ENCODE peak calls at places on chromosomes 2 and 18, in five cellular contexts. P, K, J, E and I are unnamed samples.

GRCh38 chr18:36298113-36298701 is 694 bp downstream of the FHOD3 start:
- DNase-seq in P (no peak), K (no peak), J (no peak), E (no peak), I (peak; percentile 59)

GRCh38 chr2:26530696-26531095 is 52.8 kb upstream of the OTOF start:
- DNase-seq in P (peak; percentile 94), K (no peak), J (no peak), E (peak; percentile 62), I (no peak)

GRCh38 chr2:238947243-238947760 is 99.4 kb downstream of the TWIST2 start:
- DNase-seq in P (no peak), K (no peak), J (no peak), E (no peak), I (no peak)

GRCh38 chr18:26457611-26458350 is 90.6 kb downstream of the KCTD1 start:
- DNase-seq in P (no peak), K (no peak), J (no peak), E (no peak), I (no peak)

GRCh38 chr18:21167641-21168372 is 56.2 kb upstream of the ROCK1 start:
- DNase-seq in P (no peak), K (no peak), J (no peak), E (peak; percentile 15), I (peak; percentile 97)

GRCh38 chr2:190359896-190360376 is 16.5 kb downstream of the INPP1 start:
- DNase-seq in P (peak; percentile 56), K (peak; percentile 77), J (peak; percentile 18), E (peak; percentile 15), I (no peak)

GRCh38 chr2:100200985-100201384 is 58.6 kb upstream of the AFF3 start:
- DNase-seq in P (no peak), K (no peak), J (no peak), E (no peak), I (no peak)

GRCh38 chr2:129112181-129112580 is 793.5 kb upstream of the HS6ST1 start:
- DNase-seq in P (no peak), K (no peak), J (no peak), E (no peak), I (no peak)

GRCh38 chr2:2484301-2484700 is 153.2 kb upstream of the MYT1L start:
- DNase-seq in P (no peak), K (no peak), J (no peak), E (no peak), I (no peak)

GRCh38 chr2:121184248-121184862 is 100.6 kb downstream of the TFCP2L1 start:
- DNase-seq in P (no peak), K (no peak), J (no peak), E (no peak), I (peak; percentile 96)

GRCh38 chr2:104969564-104969963 is 68.3 kb upstream of the MRPS9 start:
- DNase-seq in P (peak; percentile 74), K (no peak), J (no peak), E (peak; percentile 89), I (peak; percentile 85)

GRCh38 chr18:8365528-8365927 is 243.7 kb upstream of the RAB12 start:
- DNase-seq in P (no peak), K (no peak), J (no peak), E (no peak), I (no peak)

GRCh38 chr2:120955427-120955826 is 219.8 kb downstream of the GLI2 start:
- DNase-seq in P (no peak), K (no peak), J (no peak), E (no peak), I (no peak)